ENCODE peak calls at places on chromosomes 3 and 15, in ten cellular contexts. M, T, U, P, W, N, X, K, F and D are unnamed samples.

GRCh38 chr15:45702041-45702440 is 67.2 kb downstream of the SQOR start:
- DNase-seq in T (peak; percentile 51), M (no peak), X (no peak), N (no peak), P (no peak), W (no peak), K (no peak), F (peak; percentile 27), U (no peak), D (no peak)

GRCh38 chr3:37935290-37935668 is 55.3 kb upstream of the VILL start:
- DNase-seq in X (no peak), M (no peak), W (no peak), K (peak; percentile 49), F (no peak), P (no peak), U (no peak), T (no peak), N (no peak), D (no peak)

GRCh38 chr15:92907229-92907628 is 7.1 kb downstream of the CHD2 start:
- DNase-seq in P (no peak), X (no peak), W (no peak), T (no peak), N (no peak), M (no peak), F (peak; percentile 2), U (no peak), K (no peak), D (no peak)

GRCh38 chr15:61159901-61160300 is 69.2 kb downstream of the RORA start:
- DNase-seq in T (no peak), K (no peak), W (no peak), U (no peak), N (no peak), F (no peak), X (no peak), M (no peak), P (no peak), D (no peak)

GRCh38 chr3:45993421-45994027 is 2.1 kb downstream of the FYCO1 start:
- DNase-seq in T (no peak), W (no peak), K (no peak), X (no peak), U (no peak), N (no peak), M (no peak), F (no peak), P (no peak), D (no peak)

GRCh38 chr3:167732313-167733065 is 2.2 kb downstream of the PDCD10 start:
- DNase-seq in F (no peak), N (no peak), X (no peak), K (peak; percentile 0), T (no peak), U (no peak), W (no peak), P (no peak), M (no peak), D (no peak)

GRCh38 chr3:106130384-106131084 is 261.7 kb upstream of the CBLB start:
- DNase-seq in U (no peak), F (no peak), W (no peak), N (no peak), X (no peak), P (no peak), M (no peak), K (peak; percentile 87), T (no peak), D (no peak)

GRCh38 chr15:29458361-29458760 is 188.7 kb upstream of the NSMCE3 start:
- DNase-seq in N (no peak), X (no peak), P (no peak), U (peak; percentile 21), F (no peak), T (no peak), K (no peak), M (no peak), W (no peak), D (no peak)

GRCh38 chr15:28876845-28877185 is 9.0 kb upstream of the APBA2 start:
- DNase-seq in M (no peak), X (no peak), K (no peak), P (peak; percentile 65), U (no peak), F (no peak), T (no peak), W (no peak), N (no peak), D (no peak)

GRCh38 chr3:119911748-119912147 is 129.8 kb downstream of the NR1I2 start:
- DNase-seq in U (no peak), W (peak; percentile 12), X (no peak), F (no peak), K (no peak), N (no peak), T (no peak), M (no peak), P (no peak), D (no peak)

GRCh38 chr3:43214616-43215015 is 71.7 kb upstream of the SNRK start:
- DNase-seq in U (no peak), T (no peak), W (no peak), N (no peak), M (no peak), K (no peak), P (no peak), F (no peak), X (no peak), D (no peak)

GRCh38 chr3:176767385-176767784 is 429.9 kb downstream of the TBL1XR1 start:
- DNase-seq in W (no peak), T (peak; percentile 80), M (no peak), K (peak; percentile 28), U (no peak), X (no peak), N (peak; percentile 72), F (peak; percentile 4), P (no peak), D (no peak)

GRCh38 chr3:127031845-127032244 is 48.9 kb downstream of the PLXNA1 start:
- DNase-seq in F (no peak), W (no peak), U (no peak), X (no peak), K (no peak), P (no peak), M (no peak), N (no peak), T (no peak), D (no peak)

GRCh38 chr3:158794936-158795518 is 6.8 kb upstream of the MFSD1 start:
- DNase-seq in W (no peak), K (peak; percentile 59), T (no peak), P (no peak), X (no peak), U (no peak), M (peak; percentile 39), F (no peak), N (no peak), D (no peak)

GRCh38 chr3:32249184-32249782 is 10.8 kb downstream of the CMTM8 start:
- DNase-seq in N (no peak), P (no peak), K (peak; percentile 76), M (no peak), U (no peak), X (no peak), F (no peak), T (no peak), W (no peak), D (no peak)

DNA sequence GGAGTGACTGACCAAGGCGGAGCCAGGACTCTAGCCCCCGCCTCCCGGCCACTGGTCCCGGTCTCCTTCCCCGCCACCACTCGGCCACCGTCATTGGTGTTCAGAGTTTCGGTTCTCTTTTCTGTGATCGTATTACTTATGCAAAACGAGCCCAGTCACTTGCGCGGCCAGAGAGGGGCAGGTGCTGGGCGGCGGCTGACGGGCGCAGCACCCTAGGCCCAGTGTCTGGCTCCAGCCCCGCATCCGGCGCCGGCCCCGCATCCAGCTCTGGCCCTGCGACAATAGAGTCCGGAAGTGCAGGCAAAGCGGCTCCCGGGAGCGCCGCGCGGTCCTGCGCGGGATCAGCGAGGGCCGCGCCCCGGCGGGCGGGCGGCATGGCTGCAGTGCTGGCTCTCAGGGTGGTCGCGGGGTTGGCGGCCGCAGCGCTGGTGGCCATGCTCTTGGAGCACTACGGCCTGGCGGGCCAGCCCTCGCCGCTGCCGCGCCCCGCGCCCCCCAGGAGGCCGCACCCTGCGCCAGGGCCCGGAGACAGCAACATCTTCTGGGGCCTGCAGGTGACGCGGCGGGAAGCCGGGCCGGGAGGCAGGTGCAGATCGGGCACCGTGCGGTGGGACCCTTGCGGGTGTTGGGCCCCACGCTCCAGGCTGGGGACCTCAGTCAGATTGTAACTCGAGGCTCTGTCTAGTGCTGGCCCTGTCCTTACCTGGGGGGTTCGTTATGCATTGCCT is at the start of gene TMEM62:
- DNase-seq in N (peak; percentile 91), T (peak; percentile 96), K (peak; percentile 44), P (peak; percentile 96), F (peak; percentile 69), U (peak; percentile 89), W (peak; percentile 75), M (peak; percentile 73), X (peak; percentile 66), D (peak; percentile 80)
- TF ChIP-seq POLR2A in N (peak; percentile 57), T (peak; percentile 91), K (no peak), P (peak; percentile 83), F (peak; percentile 84), U (peak; percentile 75), W (peak; percentile 99), M (peak; percentile 12), X (peak; percentile 22), D (no peak)

DNA sequence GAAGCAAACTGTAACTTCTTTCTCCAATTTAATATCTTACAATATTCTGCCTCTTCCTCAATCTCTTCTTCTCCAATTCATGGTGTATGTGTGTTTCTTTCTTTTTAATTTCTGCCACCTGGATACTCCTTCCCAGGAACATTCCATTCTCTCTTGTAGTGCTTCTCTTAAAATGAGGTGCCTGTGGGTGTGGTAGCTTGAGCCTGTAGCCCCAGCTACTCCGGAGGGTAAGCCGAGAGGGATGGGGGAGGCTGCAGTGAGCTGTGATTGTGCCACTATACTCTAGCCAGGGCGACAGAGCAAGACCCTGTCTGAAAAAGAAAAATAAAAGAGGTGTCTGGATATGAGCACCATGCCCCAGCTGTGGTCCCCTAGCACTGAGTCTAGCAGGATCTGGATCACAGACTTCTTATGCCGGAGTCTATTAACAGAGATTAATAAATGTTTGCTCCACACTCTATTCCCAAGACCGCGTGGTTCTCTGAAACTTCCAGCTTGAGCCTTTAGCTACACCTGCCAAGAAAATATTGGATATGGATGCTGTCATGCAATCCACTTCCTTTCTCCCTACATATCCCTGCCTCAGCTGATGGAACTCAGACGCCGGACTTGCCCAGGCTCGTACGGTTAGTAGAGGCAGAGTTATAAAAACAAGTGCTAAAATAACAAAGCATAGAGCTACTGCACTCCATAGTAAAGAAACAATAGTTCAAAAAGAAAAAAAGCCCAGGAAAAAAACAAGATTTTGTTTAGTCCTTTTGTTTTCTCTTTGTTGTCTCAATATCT is 42.8 kb upstream of the NEO1 start:
- DNase-seq in T (no peak), F (peak; percentile 29), W (no peak), U (no peak), P (no peak), X (no peak), M (no peak), N (no peak), K (no peak), D (no peak)
- H3K27ac ChIP-seq in T (no peak overlapping the region), F (no peak overlapping the region), W (no peak overlapping the region), U (no peak overlapping the region), P (no peak overlapping the region), X (no peak overlapping the region), M (no peak overlapping the region), N (no peak overlapping the region), K (no peak overlapping the region), D (no peak overlapping the region)

GRCh38 chr3:132660056-132660744 is at the start of gene UBA5:
- DNase-seq in F (peak; percentile 49), W (peak; percentile 30), X (peak; percentile 48), U (peak; percentile 70), N (peak; percentile 82), M (peak; percentile 56), P (peak; percentile 93), K (peak; percentile 61), T (peak; percentile 74), D (peak; percentile 73)
- TF ChIP-seq POLR2A in F (no peak), W (peak; percentile 91), X (no peak), U (no peak), N (no peak), M (peak; percentile 65), P (no peak), K (peak; percentile 21), T (peak; percentile 56), D (no peak)

GRCh38 chr15:67103432-67103831 is 38.0 kb downstream of the SMAD3 start:
- DNase-seq in X (no peak), M (no peak), P (peak; percentile 63), U (no peak), F (no peak), N (no peak), W (no peak), K (no peak), T (no peak), D (no peak)
- H3K27ac ChIP-seq in X (no peak overlapping the region), M (peak overlapping the region; percentile 93), P (no peak overlapping the region), U (no peak overlapping the region), F (no peak overlapping the region), N (peak overlapping the region; percentile 84), W (peak overlapping the region; percentile 98), K (peak overlapping the region; percentile 90), T (peak overlapping the region; percentile 87), D (no peak overlapping the region)